ENCODE peak calls at places on chromosome 21, in ten cellular contexts. X, U, I, N, Q, S, W, P, V and Z are unnamed samples.

GRCh38 chr21:31173881-31174555 is 135.7 kb upstream of the KRTAP19-8 start:
- DNase-seq in N (peak; percentile 64), W (peak; percentile 67), V (no peak), U (peak; percentile 45), P (no peak), X (peak; percentile 62), I (no peak), S (no peak), Q (no peak), Z (no peak)

GRCh38 chr21:37461494-37461893 is 94.9 kb downstream of the DYRK1A start:
- DNase-seq in U (no peak), Q (no peak), I (no peak), P (no peak), V (no peak), N (no peak), X (no peak), W (peak; percentile 74), S (no peak), Z (no peak)

GRCh38 chr21:42237577-42237976 is 18.6 kb downstream of the ABCG1 start:
- DNase-seq in V (no peak), P (no peak), S (no peak), X (no peak), Q (no peak), U (no peak), I (no peak), W (no peak), N (peak; percentile 21), Z (no peak)

GRCh38 chr21:46092026-46092764 is 5.7 kb upstream of the COL6A2 start:
- DNase-seq in I (no peak), S (peak; percentile 99), P (peak; percentile 79), N (peak; percentile 88), U (peak; percentile 92), Q (peak; percentile 49), W (no peak), V (no peak), X (no peak), Z (peak; percentile 93)

GRCh38 chr21:34889537-34890257 is 159.4 kb downstream of the RUNX1 start:
- DNase-seq in N (peak; percentile 88), S (peak; percentile 80), I (no peak), P (no peak), W (peak; percentile 73), Q (peak; percentile 82), X (peak; percentile 80), V (no peak), U (peak; percentile 62), Z (peak; percentile 63)

GRCh38 chr21:24840287-24840686 is 767.0 kb downstream of the MRPL39 start:
- DNase-seq in W (no peak), N (no peak), U (no peak), Q (no peak), I (no peak), S (no peak), P (no peak), X (no peak), V (no peak), Z (no peak)

GRCh38 chr21:38242036-38242435 is 14.8 kb upstream of the KCNJ15 start:
- DNase-seq in S (no peak), W (no peak), Q (no peak), U (no peak), I (no peak), V (no peak), P (no peak), X (no peak), N (no peak), Z (no peak)

GRCh38 chr21:46239817-46240325 is 11.3 kb upstream of the LSS start:
- DNase-seq in Q (no peak), S (no peak), I (no peak), W (no peak), X (no peak), N (no peak), U (no peak), V (no peak), P (no peak), Z (no peak)

GRCh38 chr21:46021398-46021797 is 39.8 kb downstream of the COL6A1 start:
- DNase-seq in X (no peak), I (no peak), W (no peak), U (no peak), N (no peak), S (no peak), Q (no peak), P (no peak), V (no peak), Z (no peak)

GRCh38 chr21:18002393-18002792 is 183.2 kb upstream of the C21orf91 start:
- DNase-seq in P (no peak), X (no peak), I (no peak), S (no peak), N (no peak), V (no peak), W (no peak), Q (no peak), U (no peak), Z (no peak)
- H3K27ac ChIP-seq in P (no peak overlapping the region), X (no peak overlapping the region), I (no peak overlapping the region), S (no peak overlapping the region), N (no peak overlapping the region), V (no peak overlapping the region), W (no peak overlapping the region), Q (no peak overlapping the region), U (no peak overlapping the region), Z (no peak overlapping the region)

DNA sequence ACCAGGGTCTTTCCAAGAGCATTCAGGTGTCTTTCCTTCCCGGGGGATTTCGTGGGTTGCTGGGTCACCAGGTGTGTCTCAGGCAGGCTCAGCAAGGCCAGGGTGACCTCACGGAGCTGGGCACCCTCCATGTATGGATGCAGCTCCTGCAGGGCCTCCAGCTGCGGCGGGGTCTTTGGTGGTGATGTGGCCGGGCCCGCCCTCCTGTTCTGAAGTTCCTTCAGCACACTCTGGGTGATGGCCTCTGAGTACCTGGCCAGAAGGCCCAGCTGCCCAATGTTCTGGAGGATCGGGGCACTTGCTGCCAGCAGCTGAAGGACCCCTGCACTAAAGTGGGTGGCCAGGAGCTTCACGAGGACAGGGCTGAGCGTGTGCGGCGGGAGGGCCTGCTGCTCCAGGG is 45.5 kb downstream of the URB1 start:
- DNase-seq in U (no peak), S (no peak), X (no peak), I (no peak), V (no peak), W (no peak), P (no peak), N (no peak), Q (no peak), Z (no peak)
- H3K27ac ChIP-seq in U (no peak overlapping the region), S (no peak overlapping the region), X (no peak overlapping the region), I (no peak overlapping the region), V (no peak overlapping the region), W (no peak overlapping the region), P (no peak overlapping the region), N (no peak overlapping the region), Q (no peak overlapping the region), Z (no peak overlapping the region)

GRCh38 chr21:44869860-44870747 is 3.4 kb downstream of the PTTG1IP start:
- DNase-seq in P (peak; percentile 81), U (peak; percentile 77), V (no peak), N (peak; percentile 76), X (peak; percentile 94), I (no peak), Q (no peak), S (peak; percentile 98), W (peak; percentile 35), Z (peak; percentile 93)

GRCh38 chr21:44867464-44867863 is 6.0 kb downstream of the PTTG1IP start:
- DNase-seq in U (no peak), W (no peak), N (peak; percentile 21), S (no peak), X (no peak), I (no peak), Q (no peak), V (no peak), P (no peak), Z (no peak)

GRCh38 chr21:44866780-44867179 is 6.7 kb downstream of the PTTG1IP start:
- DNase-seq in V (no peak), I (no peak), S (peak; percentile 93), U (no peak), Q (no peak), W (no peak), N (peak; percentile 37), P (no peak), X (peak; percentile 66), Z (peak; percentile 45)

GRCh38 chr21:44868707-44869106 is 4.8 kb downstream of the PTTG1IP start:
- DNase-seq in P (no peak), W (no peak), S (no peak), I (no peak), N (peak; percentile 37), X (no peak), Q (no peak), V (no peak), U (no peak), Z (no peak)

DNA sequence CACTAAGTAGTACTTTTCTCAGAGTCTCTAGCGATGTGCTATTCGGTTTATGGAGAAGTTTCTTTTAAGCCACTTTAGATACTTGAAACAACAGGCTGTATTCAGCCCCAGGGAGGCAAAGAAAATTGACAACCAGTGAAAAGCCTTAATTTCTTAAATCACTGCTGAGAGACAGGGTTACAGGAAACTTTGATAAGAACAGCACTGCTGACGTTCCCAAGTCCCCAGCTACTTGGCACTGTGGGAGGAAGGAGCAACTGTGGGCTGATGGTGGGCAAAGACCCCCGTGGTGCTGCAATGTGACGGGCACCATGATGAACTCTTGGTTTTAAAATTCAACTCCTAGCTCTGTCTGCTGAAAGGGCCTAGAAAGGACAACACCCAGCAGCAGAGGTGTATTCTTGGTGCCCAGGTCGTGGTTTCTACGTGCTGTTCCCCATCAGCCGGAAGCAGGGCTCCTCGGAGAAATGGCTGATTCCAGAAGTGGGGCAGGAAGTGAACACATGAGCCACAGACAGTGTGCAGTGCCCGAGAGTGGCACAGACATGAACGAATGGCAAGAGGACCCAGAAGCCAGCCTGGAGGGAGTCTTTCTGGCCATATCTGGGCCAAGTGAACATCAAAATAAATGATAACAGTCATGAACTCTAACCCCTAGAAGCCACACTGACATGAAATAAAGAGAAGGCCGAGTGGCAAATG is 5.3 kb downstream of the PTTG1IP start:
- DNase-seq in U (no peak), V (no peak), S (no peak), I (no peak), P (no peak), X (no peak), Q (no peak), W (peak; percentile 59), N (peak; percentile 52), Z (no peak)
- H3K27ac ChIP-seq in U (peak overlapping the region; percentile 95), V (no peak overlapping the region), S (peak overlapping the region; percentile 95), I (no peak overlapping the region), P (peak overlapping the region; percentile 98), X (no peak overlapping the region), Q (no peak overlapping the region), W (peak overlapping the region; percentile 67), N (peak overlapping the region; percentile 46), Z (no peak overlapping the region)

DNA sequence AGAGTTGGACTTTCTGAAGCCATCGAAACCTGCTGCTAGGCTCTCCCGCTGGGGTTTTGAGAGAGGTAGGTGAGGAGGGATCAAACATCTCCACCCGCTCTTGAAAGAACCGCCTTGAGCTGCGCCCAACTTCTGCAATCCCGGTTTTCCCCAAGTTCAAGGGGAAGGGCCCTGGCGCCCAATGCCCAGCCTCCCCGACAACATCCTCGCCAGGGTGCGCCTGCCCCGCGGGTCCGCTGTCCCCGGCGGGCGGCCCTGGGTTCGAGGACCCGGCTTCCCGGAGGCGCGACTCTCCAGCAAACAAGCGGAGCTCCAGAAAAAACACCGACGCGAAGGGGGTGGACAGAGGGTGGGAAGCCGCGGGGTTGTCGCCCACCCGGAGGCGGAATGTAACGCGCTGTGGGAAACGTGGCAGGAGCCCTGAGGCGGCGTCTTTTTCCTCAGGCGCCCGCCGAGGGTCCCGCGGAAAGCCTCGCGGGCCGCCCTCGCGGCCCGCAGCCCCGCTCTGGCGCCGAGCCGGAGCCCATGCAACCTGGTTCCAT is 607 bp downstream of the BTG3 start:
- DNase-seq in Q (peak; percentile 53), W (no peak), U (peak; percentile 38), S (peak; percentile 50), V (peak; percentile 29), P (no peak), X (peak; percentile 60), I (peak; percentile 14), N (peak; percentile 69), Z (peak; percentile 18)
- H3K27ac ChIP-seq in Q (peak overlapping the region; percentile 78), W (peak overlapping the region; percentile 89), U (peak overlapping the region; percentile 96), S (peak overlapping the region; percentile 97), V (peak overlapping the region; percentile 79), P (peak overlapping the region; percentile 91), X (peak overlapping the region; percentile 9), I (no peak overlapping the region), N (no peak overlapping the region), Z (peak overlapping the region; percentile 85)